ENCODE peak calls at places on chromosomes 1 and 21, in four cellular contexts. Q is Panc1, N is GM23338, K is HepG2. P is an unnamed sample.

GRCh38 chr1:27539901-27540861 is 50.2 kb upstream of the WASF2 start:
- ATAC-seq in K (no peak), N (no peak), Q (peak), P (no peak)

GRCh38 chr1:23889074-23889473 is 21.0 kb upstream of the FUCA1 start:
- ATAC-seq in K (no peak), Q (no peak), N (no peak), P (no peak)

GRCh38 chr1:23931481-23931880 is 18.3 kb upstream of the CNR2 start:
- ATAC-seq in N (no peak), K (no peak), Q (no peak), P (no peak)

GRCh38 chr1:181392613-181393170 is 90.6 kb upstream of the CACNA1E start:
- ATAC-seq in K (no peak), N (no peak), Q (no peak), P (no peak)

GRCh38 chr1:240539700-240540414 is 72.1 kb downstream of the GREM2 start:
- ATAC-seq in Q (no peak), K (no peak), N (peak), P (no peak)

GRCh38 chr1:71045463-71046028 is 2.1 kb downstream of the PTGER3 start:
- ATAC-seq in N (no peak), K (no peak), Q (no peak), P (no peak)

GRCh38 chr1:40845895-40846294 is 16.3 kb downstream of the CITED4 start:
- ATAC-seq in Q (no peak), K (no peak), N (no peak), P (no peak)

GRCh38 chr1:204036882-204037645 is 35.9 kb upstream of the SOX13 start:
- ATAC-seq in Q (peak), N (peak), K (peak), P (no peak)

GRCh38 chr21:14448784-14449183 is 65.8 kb upstream of the HSPA13 start:
- ATAC-seq in Q (no peak), N (no peak), K (no peak), P (no peak)

GRCh38 chr21:29788752-29789151 is 151.0 kb downstream of the GRIK1 start:
- ATAC-seq in K (no peak), Q (no peak), N (peak), P (no peak)

GRCh38 chr1:78622548-78622947 is 2.3 kb downstream of the IFI44L start:
- ATAC-seq in K (no peak), N (no peak), Q (no peak), P (no peak)

GRCh38 chr21:17784604-17785402 is 34.4 kb downstream of the C21orf91 start:
- ATAC-seq in K (no peak), Q (no peak), N (no peak), P (no peak)

GRCh38 chr1:193406901-193407300 is 220.5 kb upstream of the B3GALT2 start:
- ATAC-seq in N (no peak), K (peak), Q (no peak), P (no peak)

GRCh38 chr1:224782601-224783000 is 146.9 kb upstream of the DNAH14 start:
- ATAC-seq in N (no peak), Q (no peak), K (peak), P (no peak)

GRCh38 chr1:70633004-70633403 is 221.9 kb downstream of the CTH start:
- ATAC-seq in N (no peak), Q (no peak), K (no peak), P (no peak)

GRCh38 chr1:209431813-209432442 is 151.6 kb upstream of the CAMK1G start:
- ATAC-seq in N (no peak), Q (no peak), K (no peak), P (no peak)

GRCh38 chr1:180489313-180489712 is 13.1 kb downstream of the ACBD6 start:
- ATAC-seq in N (no peak), K (no peak), Q (no peak), P (no peak)

GRCh38 chr1:173784997-173785396 is 39.5 kb upstream of the DARS2 start:
- ATAC-seq in N (no peak), Q (no peak), K (no peak), P (no peak)

GRCh38 chr1:236608930-236609726 is 4.8 kb upstream of the HEATR1 start:
- ATAC-seq in Q (no peak), N (no peak), K (no peak), P (no peak)

GRCh38 chr1:183310753-183311465 is 107.3 kb downstream of the NMNAT2 start:
- ATAC-seq in K (no peak), Q (no peak), N (peak), P (peak)

GRCh38 chr1:39788426-39788757 is 273 bp downstream of the BMP8B start:
- ATAC-seq in Q (peak), N (no peak), K (no peak), P (no peak)

GRCh38 chr1:14160766-14161165 is 437.7 kb upstream of the KAZN start:
- ATAC-seq in N (no peak), K (no peak), Q (no peak), P (no peak)

GRCh38 chr1:210293191-210293607 is 35.5 kb upstream of the HHAT start:
- ATAC-seq in K (peak), N (no peak), Q (no peak), P (peak)

GRCh38 chr1:151620286-151620685 is 8.4 kb downstream of the SNX27 start:
- ATAC-seq in Q (no peak), N (no peak), K (no peak), P (peak)

GRCh38 chr1:84847253-84848247 is 45.5 kb downstream of the LPAR3 start:
- ATAC-seq in K (no peak), N (peak), Q (peak), P (peak)

GRCh38 chr21:46286668-46286982 is 483 bp downstream of the YBEY start:
- ATAC-seq in Q (no peak), N (no peak), K (no peak), P (no peak)

GRCh38 chr1:236489710-236490377 is 33.9 kb upstream of the LGALS8 start:
- ATAC-seq in K (peak), N (peak), Q (peak), P (no peak)

GRCh38 chr1:167454929-167455785 is 63.2 kb downstream of the CD247 start:
- ATAC-seq in Q (peak), N (peak), K (peak), P (peak)

GRCh38 chr1:204523605-204524215 is 7.5 kb downstream of the MDM4 start:
- ATAC-seq in Q (peak), K (no peak), N (no peak), P (no peak)

GRCh38 chr1:21319447-21320407 is 29.5 kb upstream of the ECE1 start:
- ATAC-seq in K (peak), N (peak), Q (peak), P (no peak)

GRCh38 chr1:168671782-168672181 is 57.2 kb downstream of the DPT start:
- ATAC-seq in K (no peak), Q (no peak), N (no peak), P (no peak)

GRCh38 chr1:150764617-150765090 is 924 bp downstream of the CTSS start:
- ATAC-seq in K (no peak), Q (peak), N (no peak), P (peak)

GRCh38 chr1:153612755-153613331 is at the start of gene S100A16:
- ATAC-seq in K (peak), N (peak), Q (peak), P (peak)

GRCh38 chr1:91981996-91982609 is 32.9 kb downstream of the BRDT start:
- ATAC-seq in Q (no peak), K (no peak), N (no peak), P (no peak)

GRCh38 chr21:9767592-9768375 is 753.6 kb upstream of the TPTE start:
- ATAC-seq in K (no peak), Q (no peak), N (no peak), P (peak)

GRCh38 chr1:207021139-207021861 is 11.3 kb downstream of the C1orf116 start:
- ATAC-seq in K (peak), N (no peak), Q (no peak), P (no peak)
- TF ChIP-seq POLR2AphosphoS5 in K (no peak), N (no peak), Q (no peak), P (no peak)

GRCh38 chr21:25441835-25442234 is 165.4 kb downstream of the MRPL39 start:
- ATAC-seq in K (no peak), N (no peak), Q (no peak), P (no peak)
- TF ChIP-seq POLR2AphosphoS5 in K (no peak), N (no peak), Q (no peak), P (no peak)

GRCh38 chr21:44987886-44988606 is 48.2 kb downstream of the SLX9 start:
- ATAC-seq in Q (no peak), K (no peak), N (no peak), P (no peak)
- TF ChIP-seq POLR2AphosphoS5 in Q (no peak), K (no peak), N (no peak), P (no peak)

GRCh38 chr1:35097224-35097623 is 18.0 kb downstream of the ZMYM1 start:
- ATAC-seq in K (no peak), Q (no peak), N (no peak), P (no peak)
- TF ChIP-seq POLR2AphosphoS5 in K (no peak), Q (no peak), N (no peak), P (no peak)

GRCh38 chr21:27206368-27206982 is 239.6 kb upstream of the ADAMTS5 start:
- ATAC-seq in N (peak), Q (no peak), K (no peak), P (no peak)
- TF ChIP-seq POLR2AphosphoS5 in N (no peak), Q (no peak), K (no peak), P (no peak)

GRCh38 chr1:59752556-59753412 is 62.0 kb upstream of the HOOK1 start:
- ATAC-seq in Q (no peak), N (no peak), K (no peak), P (no peak)

GRCh38 chr1:59747469-59748014 is 67.2 kb upstream of the HOOK1 start:
- ATAC-seq in K (no peak), Q (no peak), N (no peak), P (no peak)

GRCh38 chr1:59751801-59752200 is 62.9 kb upstream of the HOOK1 start:
- ATAC-seq in Q (no peak), K (no peak), N (no peak), P (no peak)

GRCh38 chr1:59748123-59748522 is 66.6 kb upstream of the HOOK1 start:
- ATAC-seq in N (no peak), K (no peak), Q (no peak), P (no peak)

GRCh38 chr1:59750612-59751395 is 63.9 kb upstream of the HOOK1 start:
- ATAC-seq in K (no peak), N (no peak), Q (no peak), P (peak)
- TF ChIP-seq POLR2AphosphoS5 in K (no peak), N (no peak), Q (no peak), P (peak)

GRCh38 chr1:100511058-100511457 is 26.9 kb upstream of the GPR88 start:
- ATAC-seq in Q (no peak), K (no peak), N (no peak), P (no peak)
- TF ChIP-seq POLR2AphosphoS5 in Q (no peak), K (no peak), N (no peak), P (no peak)